ENCODE peak calls at places on chromosomes 7 and 10, in eight cellular contexts. K is right lobe of liver, J is BJ, C is osteoblast, E is AG09309, I is cardiac muscle cell, Z is foreskin fibroblast, W is SJSA1. X is an unnamed sample.

GRCh38 chr7:79949778-79950177 is 184.9 kb upstream of the GNAI1 start:
- DNase-seq in W (no peak), J (no peak), K (no peak), C (no peak), E (no peak), Z (no peak), I (peak), X (no peak)

GRCh38 chr10:3832022-3832786 is 47.2 kb upstream of the KLF6 start:
- DNase-seq in Z (no peak), E (no peak), C (no peak), I (no peak), K (no peak), J (no peak), W (no peak), X (no peak)

GRCh38 chr7:240887-241421 is 48.6 kb downstream of the FAM20C start:
- DNase-seq in Z (peak), J (no peak), K (no peak), I (no peak), W (no peak), E (no peak), C (no peak), X (no peak)

GRCh38 chr10:110498982-110499795 is 1.5 kb downstream of the DUSP5 start:
- DNase-seq in K (no peak), I (peak), Z (peak), W (peak), E (no peak), J (no peak), C (peak), X (no peak)

GRCh38 chr10:4652111-4653010 is 173.6 kb upstream of the AKR1E2 start:
- DNase-seq in C (peak), E (no peak), I (no peak), J (no peak), K (no peak), Z (no peak), W (no peak), X (no peak)

GRCh38 chr7:33824911-33825459 is 80.4 kb upstream of the BMPER start:
- DNase-seq in Z (peak), I (no peak), W (no peak), C (peak), J (no peak), K (no peak), E (no peak), X (no peak)

GRCh38 chr10:121326905-121327304 is 271.3 kb downstream of the FGFR2 start:
- DNase-seq in Z (no peak), W (no peak), I (no peak), E (no peak), C (no peak), J (no peak), K (no peak), X (no peak)

GRCh38 chr7:158814637-158815036 is 14.7 kb downstream of the ESYT2 start:
- DNase-seq in K (no peak), Z (no peak), J (no peak), I (no peak), W (no peak), C (no peak), E (no peak), X (no peak)

GRCh38 chr10:72223743-72224101 is 7.6 kb upstream of the ASCC1 start:
- DNase-seq in K (no peak), E (no peak), W (no peak), I (no peak), Z (peak), C (no peak), J (no peak), X (no peak)

GRCh38 chr10:45000764-45001381 is at the start of gene ZNF22:
- DNase-seq in E (no peak), J (no peak), C (peak), Z (peak), W (peak), I (peak), K (peak), X (no peak)

GRCh38 chr10:44981172-44982113 is 2.8 kb upstream of the DEPP1 start:
- DNase-seq in C (peak), E (peak), J (peak), W (peak), K (no peak), Z (peak), I (no peak), X (no peak)

GRCh38 chr7:152072451-152072850 is 47.0 kb downstream of the GALNT11 start:
- DNase-seq in E (no peak), I (no peak), J (no peak), C (no peak), W (no peak), K (no peak), Z (peak), X (no peak)

GRCh38 chr7:153518201-153518984 is 533.8 kb upstream of the DPP6 start:
- DNase-seq in Z (no peak), E (no peak), C (no peak), W (no peak), I (no peak), K (no peak), J (no peak), X (no peak)

GRCh38 chr7:83524286-83525075 is 124.5 kb downstream of the SEMA3E start:
- DNase-seq in Z (no peak), E (no peak), K (no peak), J (no peak), W (no peak), C (no peak), I (no peak), X (peak)

GRCh38 chr10:110158051-110159005 is 49.1 kb upstream of the MXI1 start:
- DNase-seq in C (no peak), E (no peak), W (no peak), K (no peak), J (no peak), I (no peak), Z (no peak), X (no peak)

GRCh38 chr7:107103369-107103768 is 58.9 kb downstream of the PRKAR2B start:
- DNase-seq in E (no peak), Z (no peak), C (no peak), J (no peak), W (peak), K (no peak), I (no peak), X (no peak)

GRCh38 chr7:94647295-94647694 is 8.6 kb downstream of the SGCE start:
- DNase-seq in C (no peak), K (no peak), E (no peak), I (no peak), J (no peak), W (no peak), Z (no peak), X (no peak)
- H3K4me3 ChIP-seq in C (no peak), K (no peak), E (no peak), I (no peak), J (no peak), W (no peak), Z (no peak), X (no peak)

GRCh38 chr7:6589829-6590644 is at the start of gene INTS15:
- DNase-seq in J (no peak), C (peak), Z (peak), E (peak), I (peak), K (peak), W (peak), X (peak)

GRCh38 chr7:6590645-6591110 is 857 bp downstream of the INTS15 start:
- DNase-seq in Z (no peak), E (no peak), C (peak), W (no peak), K (no peak), I (no peak), J (no peak), X (no peak)

GRCh38 chr7:6588566-6588965 is 1.3 kb upstream of the INTS15 start:
- DNase-seq in J (no peak), I (no peak), K (no peak), W (no peak), C (no peak), E (no peak), Z (no peak), X (no peak)

DNA sequence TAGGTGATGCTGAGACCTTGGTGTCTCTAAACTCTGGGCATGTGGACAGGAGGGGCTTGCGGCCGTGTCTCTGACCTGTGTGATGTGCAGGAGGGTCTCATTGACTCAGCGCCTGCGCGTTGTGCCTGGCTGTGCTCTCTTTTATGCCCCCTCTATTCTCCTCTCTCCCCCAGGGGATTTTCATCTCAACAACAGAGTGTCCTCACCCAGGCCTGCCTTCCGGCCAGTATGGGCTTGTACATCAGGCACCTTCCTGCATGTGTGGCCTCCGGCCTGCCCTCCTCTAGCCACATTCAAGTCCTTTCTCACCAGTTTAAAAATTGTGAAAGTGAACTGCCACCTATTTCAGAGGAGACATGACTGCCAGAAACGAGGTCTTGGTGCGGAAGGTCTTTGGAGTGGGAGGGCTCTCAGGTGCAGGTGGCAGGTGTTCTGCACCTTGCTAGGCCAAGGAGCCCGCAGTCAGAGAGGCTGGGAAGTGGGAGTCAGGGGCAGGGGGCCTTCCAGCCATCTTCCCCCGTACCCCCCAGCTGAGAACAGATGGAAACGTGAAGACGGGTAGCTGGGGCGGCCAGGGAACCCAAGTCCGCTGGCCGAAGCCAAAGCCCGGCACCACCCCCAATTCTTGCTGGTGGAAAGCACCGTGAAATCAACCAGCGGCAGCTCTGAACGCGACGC is 531 bp upstream of the INTS15 start:
- DNase-seq in J (no peak), E (no peak), I (no peak), Z (no peak), W (no peak), K (no peak), C (peak), X (no peak)
- H3K4me3 ChIP-seq in J (peak), E (peak), I (no peak), Z (peak), W (peak), K (peak), C (peak), X (peak)

GRCh38 chr10:34538291-34538829 is 276.7 kb downstream of the PARD3 start:
- DNase-seq in W (peak), Z (no peak), K (no peak), E (no peak), C (no peak), J (no peak), I (peak), X (no peak)
- H3K4me3 ChIP-seq in W (peak), Z (no peak), K (no peak), E (no peak), C (peak), J (no peak), I (no peak), X (no peak)

DNA sequence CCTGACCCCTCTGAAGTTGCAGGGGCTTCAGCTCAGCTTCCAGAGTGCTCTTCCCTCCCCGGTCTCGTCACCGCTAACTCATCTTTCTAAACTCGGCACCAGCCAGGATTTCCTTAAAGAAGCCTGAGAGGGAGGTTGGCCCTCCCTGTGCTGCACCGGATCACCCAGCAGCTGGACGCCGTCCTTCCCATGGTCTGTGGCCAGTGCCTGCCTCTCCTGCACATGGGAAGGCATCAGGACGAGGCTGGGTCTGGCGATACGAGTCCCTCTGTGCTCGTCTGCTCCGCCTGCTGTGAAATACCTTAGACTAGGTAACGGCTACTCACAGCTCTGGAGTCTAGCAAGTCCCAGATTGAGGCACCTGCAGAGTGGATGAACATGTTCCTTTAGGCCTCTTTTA is 179.1 kb downstream of the ZMYND11 start:
- DNase-seq in Z (no peak), C (no peak), W (no peak), J (no peak), E (no peak), K (no peak), I (no peak), X (no peak)
- H3K4me3 ChIP-seq in Z (no peak), C (no peak), W (no peak), J (no peak), E (no peak), K (no peak), I (no peak), X (no peak)

X was measured in retinal pigment epithelial cell.